ENCODE peak calls at places on chromosome X, in ten cellular contexts. M is PC-3; I is CD8-positive, alpha-beta T cell; J is GM13976; V is progenitor cell of endocrine pancreas; O is tibial artery; P is CD4-positive, alpha-beta T cell; E is fibroblast of mammary gland; Y is colonic mucosa; N is pancreas. U is an unnamed sample.

GRCh38 chrX:22527302-22527701 is 254.6 kb downstream of the CBLL2 start:
- DNase-seq in M (no peak), I (no peak), J (no peak), V (no peak), O (no peak), P (no peak), E (no peak), Y (no peak), N (no peak), U (no peak)

GRCh38 chrX:80808160-80808735 is 1.4 kb downstream of the BRWD3 start:
- DNase-seq in M (peak; percentile 80), I (peak; percentile 54), J (peak; percentile 79), V (peak; percentile 24), O (peak; percentile 77), P (peak; percentile 59), E (peak; percentile 75), Y (peak; percentile 81), N (no peak), U (peak; percentile 65)

GRCh38 chrX:47706575-47706974 is 47.6 kb upstream of the UXT start:
- DNase-seq in M (no peak), I (no peak), J (no peak), V (no peak), O (no peak), P (no peak), E (peak; percentile 68), Y (no peak), N (no peak), U (no peak)

GRCh38 chrX:106898462-106898861 is 4.7 kb downstream of the RIPPLY1 start:
- DNase-seq in M (peak; percentile 79), I (no peak), J (peak; percentile 52), V (no peak), O (no peak), P (no peak), E (peak; percentile 70), Y (no peak), N (no peak), U (no peak)

GRCh38 chrX:116863029-116863428 is 400.3 kb upstream of the CT83 start:
- DNase-seq in M (no peak), I (no peak), J (no peak), V (no peak), O (no peak), P (no peak), E (no peak), Y (no peak), N (no peak), U (no peak)

GRCh38 chrX:107207089-107207488 is 678 bp downstream of the DNAAF6 start:
- DNase-seq in M (no peak), I (no peak), J (peak; percentile 4), V (no peak), O (no peak), P (no peak), E (no peak), Y (no peak), N (no peak), U (no peak)

GRCh38 chrX:126552313-126553022 is at the start of gene DCAF12L1:
- DNase-seq in M (no peak), I (no peak), J (no peak), V (peak; percentile 35), O (no peak), P (no peak), E (no peak), Y (no peak), N (peak; percentile 52), U (no peak)

GRCh38 chrX:11423362-11423818 is 130.2 kb downstream of the AMELX start:
- DNase-seq in M (peak; percentile 51), I (no peak), J (peak; percentile 28), V (no peak), O (peak; percentile 33), P (no peak), E (peak; percentile 92), Y (peak; percentile 25), N (no peak), U (no peak)

GRCh38 chrX:110532527-110532926 is 173.9 kb downstream of the RTL9 start:
- DNase-seq in M (no peak), I (no peak), J (no peak), V (no peak), O (peak; percentile 17), P (no peak), E (peak; percentile 31), Y (no peak), N (no peak), U (no peak)

GRCh38 chrX:113929004-113929403 is 654.9 kb upstream of the HTR2C start:
- DNase-seq in M (peak; percentile 44), I (no peak), J (peak; percentile 7), V (peak; percentile 38), O (no peak), P (no peak), E (peak; percentile 53), Y (peak; percentile 29), N (no peak), U (no peak)

GRCh38 chrX:40158036-40158706 is 60.4 kb upstream of the BCOR start:
- DNase-seq in M (peak; percentile 46), I (no peak), J (peak; percentile 79), V (no peak), O (no peak), P (no peak), E (no peak), Y (no peak), N (peak; percentile 67), U (no peak)

GRCh38 chrX:69117876-69118526 is 47.3 kb downstream of the PJA1 start:
- DNase-seq in M (no peak), I (no peak), J (no peak), V (no peak), O (no peak), P (no peak), E (no peak), Y (no peak), N (no peak), U (no peak)

GRCh38 chrX:69119122-69119521 is 46.1 kb downstream of the PJA1 start:
- DNase-seq in M (no peak), I (no peak), J (no peak), V (no peak), O (no peak), P (no peak), E (no peak), Y (no peak), N (peak; percentile 10), U (no peak)

GRCh38 chrX:69113723-69114122 is 51.5 kb downstream of the PJA1 start:
- DNase-seq in M (no peak), I (no peak), J (no peak), V (no peak), O (no peak), P (no peak), E (no peak), Y (no peak), N (no peak), U (no peak)

GRCh38 chrX:69120476-69120875 is 44.8 kb downstream of the PJA1 start:
- DNase-seq in M (no peak), I (no peak), J (no peak), V (no peak), O (no peak), P (no peak), E (no peak), Y (no peak), N (peak; percentile 23), U (no peak)

DNA sequence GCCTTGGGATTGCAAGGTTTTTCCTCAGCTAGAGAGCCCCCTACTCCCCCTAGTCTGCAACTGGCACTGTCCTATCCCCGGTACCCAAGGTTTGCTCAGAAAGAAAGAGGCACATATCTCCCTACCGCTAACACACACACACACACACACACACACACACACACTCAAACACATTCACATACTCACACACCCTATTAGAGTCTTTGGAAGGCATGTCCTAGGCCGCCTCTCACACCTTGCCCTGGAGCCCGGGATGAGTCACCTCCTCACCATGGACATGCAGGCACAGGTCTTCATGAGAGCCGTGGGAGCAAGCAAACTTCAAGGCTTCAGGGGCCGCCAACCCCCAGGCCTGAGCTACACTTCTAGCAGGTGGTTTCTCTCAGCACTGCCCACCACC is 49.2 kb downstream of the PJA1 start:
- DNase-seq in M (peak; percentile 52), I (no peak), J (no peak), V (no peak), O (no peak), P (no peak), E (no peak), Y (no peak), N (peak; percentile 29), U (no peak)
- TF ChIP-seq CTCF in M (no peak), I (no peak), J (no peak), V (no peak), O (no peak), P (no peak), E (no peak), Y (no peak), N (no peak), U (no peak)

DNA sequence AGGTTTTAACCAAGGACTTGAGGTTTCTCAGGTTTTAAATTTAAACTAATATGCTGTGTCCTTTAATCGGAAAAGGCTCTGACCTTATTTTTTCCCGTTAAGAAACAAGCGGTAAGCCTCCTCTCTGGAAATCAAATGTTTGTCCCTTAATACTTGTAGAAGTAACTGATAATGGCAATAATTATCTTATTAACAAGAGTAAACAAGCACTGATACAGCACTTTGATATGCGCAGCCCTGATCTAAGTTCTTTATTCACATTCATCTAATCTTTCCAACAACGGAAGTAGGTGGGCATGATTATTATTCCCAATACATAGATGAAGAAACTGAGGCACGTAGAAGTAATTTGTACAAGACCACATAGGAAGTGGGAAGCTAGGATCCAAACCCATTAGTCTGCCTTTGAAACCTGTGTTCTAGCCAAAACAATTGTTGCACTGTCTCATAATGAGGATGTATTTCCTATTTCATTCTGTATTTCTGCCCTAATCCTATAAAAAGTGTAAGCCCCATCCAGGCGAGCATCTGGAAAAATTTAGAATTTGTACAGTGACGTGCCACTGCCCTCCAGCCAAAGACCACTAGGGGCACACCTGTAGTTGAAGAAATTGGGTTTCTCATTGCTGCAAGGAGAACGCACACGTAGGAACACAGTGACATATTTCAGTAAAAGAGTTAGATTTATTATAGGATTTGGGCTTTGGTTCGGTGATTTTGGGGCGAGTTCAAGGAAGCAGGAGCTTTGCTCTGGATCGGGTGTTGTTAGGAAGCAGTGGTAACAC is 605 bp downstream of the CXorf58 start:
- DNase-seq in M (no peak), I (no peak), J (no peak), V (no peak), O (no peak), P (no peak), E (no peak), Y (no peak), N (no peak), U (no peak)
- TF ChIP-seq CTCF in M (peak; percentile 27), I (no peak), J (peak; percentile 22), V (peak; percentile 67), O (no peak), P (no peak), E (peak; percentile 29), Y (peak; percentile 5), N (no peak), U (no peak)

DNA sequence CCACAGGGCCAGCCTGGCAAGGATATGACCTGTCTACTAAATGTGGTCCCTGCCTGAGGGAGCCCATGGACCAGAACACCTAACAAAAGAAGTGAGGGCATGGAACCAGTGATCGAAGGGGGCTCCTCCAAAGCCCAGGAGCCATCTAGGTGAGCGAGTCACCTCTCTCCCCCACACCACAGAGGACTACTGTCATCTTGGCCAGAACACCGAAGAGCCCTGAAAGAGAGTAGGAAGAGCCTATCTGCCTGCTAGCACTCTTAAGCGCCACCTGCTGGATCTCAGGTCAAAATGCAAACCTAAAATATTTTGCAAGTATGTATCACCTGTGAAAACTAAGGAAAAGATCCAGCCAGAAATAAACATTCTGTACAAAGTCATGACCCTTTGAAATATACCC is 137.9 kb upstream of the ZXDB start:
- DNase-seq in M (peak; percentile 49), I (peak; percentile 0), J (peak; percentile 23), V (no peak), O (no peak), P (no peak), E (peak; percentile 13), Y (no peak), N (no peak), U (no peak)
- TF ChIP-seq CTCF in M (peak; percentile 74), I (no peak), J (peak; percentile 61), V (no peak), O (no peak), P (no peak), E (peak; percentile 52), Y (peak; percentile 42), N (peak; percentile 23), U (no peak)

GRCh38 chrX:30713061-30713525 is 59.9 kb downstream of the GK start:
- DNase-seq in M (peak; percentile 70), I (no peak), J (peak; percentile 71), V (peak; percentile 35), O (peak; percentile 45), P (peak; percentile 12), E (peak; percentile 67), Y (peak; percentile 55), N (no peak), U (no peak)
- TF ChIP-seq CTCF in M (peak; percentile 81), I (no peak), J (peak; percentile 35), V (peak; percentile 79), O (peak; percentile 50), P (peak; percentile 37), E (peak; percentile 71), Y (peak; percentile 48), N (peak; percentile 32), U (no peak)